ENCODE peak calls at places on chromosomes 16 and 17, in seven cellular contexts. One of them, this sample, is unnamed.

GRCh38 chr16:64238576-64238975 is 883.3 kb downstream of the CDH11 start:
- DNase-seq in HCT116: no peak
- DNase-seq in stromal cell of bone marrow: peak
- DNase-seq in retina: no peak
- DNase-seq in OCI-LY7: no peak
- DNase-seq in WTC11: no peak
- DNase-seq in heart left ventricle: no peak
- DNase-seq in this sample: no peak

GRCh38 chr16:53078247-53078646 is 23.5 kb downstream of the CHD9 start:
- DNase-seq in HCT116: no peak
- DNase-seq in stromal cell of bone marrow: no peak
- DNase-seq in retina: no peak
- DNase-seq in OCI-LY7: no peak
- DNase-seq in WTC11: no peak
- DNase-seq in heart left ventricle: no peak
- DNase-seq in this sample: no peak

GRCh38 chr17:62809656-62810055 is 1.5 kb upstream of the MARCHF10 start:
- DNase-seq in HCT116: no peak
- DNase-seq in stromal cell of bone marrow: no peak
- DNase-seq in retina: no peak
- DNase-seq in OCI-LY7: no peak
- DNase-seq in WTC11: no peak
- DNase-seq in heart left ventricle: no peak
- DNase-seq in this sample: no peak

GRCh38 chr16:4332623-4333307 is 16.9 kb downstream of the GLIS2 start:
- DNase-seq in HCT116: no peak
- DNase-seq in stromal cell of bone marrow: no peak
- DNase-seq in retina: no peak
- DNase-seq in OCI-LY7: no peak
- DNase-seq in WTC11: no peak
- DNase-seq in heart left ventricle: no peak
- DNase-seq in this sample: no peak

GRCh38 chr17:76869209-76869877 is 1.1 kb downstream of the MGAT5B start:
- DNase-seq in HCT116: no peak
- DNase-seq in stromal cell of bone marrow: no peak
- DNase-seq in retina: no peak
- DNase-seq in OCI-LY7: no peak
- DNase-seq in WTC11: peak
- DNase-seq in heart left ventricle: no peak
- DNase-seq in this sample: peak

GRCh38 chr17:78046923-78047322 is 81.6 kb downstream of the TMC6 start:
- DNase-seq in HCT116: no peak
- DNase-seq in stromal cell of bone marrow: no peak
- DNase-seq in retina: no peak
- DNase-seq in OCI-LY7: no peak
- DNase-seq in WTC11: no peak
- DNase-seq in heart left ventricle: no peak
- DNase-seq in this sample: no peak

GRCh38 chr16:55444754-55445485 is 34.1 kb upstream of the MMP2 start:
- DNase-seq in HCT116: no peak
- DNase-seq in stromal cell of bone marrow: no peak
- DNase-seq in retina: no peak
- DNase-seq in OCI-LY7: no peak
- DNase-seq in WTC11: no peak
- DNase-seq in heart left ventricle: peak
- DNase-seq in this sample: no peak

GRCh38 chr16:49441366-49441780 is 67.8 kb downstream of the C16orf78 start:
- DNase-seq in HCT116: no peak
- DNase-seq in stromal cell of bone marrow: no peak
- DNase-seq in retina: peak
- DNase-seq in OCI-LY7: peak
- DNase-seq in WTC11: peak
- DNase-seq in heart left ventricle: peak
- DNase-seq in this sample: peak

GRCh38 chr17:31558748-31559646 is 167.5 kb downstream of the RAB11FIP4 start:
- DNase-seq in HCT116: peak
- DNase-seq in stromal cell of bone marrow: peak
- DNase-seq in retina: peak
- DNase-seq in OCI-LY7: peak
- DNase-seq in WTC11: peak
- DNase-seq in heart left ventricle: peak
- DNase-seq in this sample: peak

GRCh38 chr17:49987290-49987585 is 7.8 kb downstream of the DLX3 start:
- DNase-seq in HCT116: no peak
- DNase-seq in stromal cell of bone marrow: no peak
- DNase-seq in retina: no peak
- DNase-seq in OCI-LY7: no peak
- DNase-seq in WTC11: no peak
- DNase-seq in heart left ventricle: no peak
- DNase-seq in this sample: peak

GRCh38 chr16:66604376-66605176 is at the start of gene CMTM3:
- DNase-seq in HCT116: peak
- DNase-seq in stromal cell of bone marrow: no peak
- DNase-seq in retina: peak
- DNase-seq in OCI-LY7: peak
- DNase-seq in WTC11: peak
- DNase-seq in heart left ventricle: peak
- DNase-seq in this sample: peak

GRCh38 chr17:47634870-47635269 is 14.8 kb upstream of the KPNB1 start:
- DNase-seq in HCT116: no peak
- DNase-seq in stromal cell of bone marrow: no peak
- DNase-seq in retina: no peak
- DNase-seq in OCI-LY7: no peak
- DNase-seq in WTC11: no peak
- DNase-seq in heart left ventricle: no peak
- DNase-seq in this sample: no peak

GRCh38 chr16:52742052-52742451 is 195.1 kb upstream of the TOX3 start:
- DNase-seq in HCT116: no peak
- DNase-seq in stromal cell of bone marrow: no peak
- DNase-seq in retina: no peak
- DNase-seq in OCI-LY7: no peak
- DNase-seq in WTC11: no peak
- DNase-seq in heart left ventricle: no peak
- DNase-seq in this sample: no peak

GRCh38 chr17:49996495-49997255 is 1.7 kb upstream of the DLX3 start:
- DNase-seq in HCT116: no peak
- DNase-seq in stromal cell of bone marrow: no peak
- DNase-seq in retina: peak
- DNase-seq in OCI-LY7: peak
- DNase-seq in WTC11: peak
- DNase-seq in heart left ventricle: peak
- DNase-seq in this sample: peak

GRCh38 chr16:67995423-67995822 is 3.9 kb downstream of the DPEP2 start:
- DNase-seq in HCT116: no peak
- DNase-seq in stromal cell of bone marrow: no peak
- DNase-seq in retina: no peak
- DNase-seq in OCI-LY7: no peak
- DNase-seq in WTC11: no peak
- DNase-seq in heart left ventricle: no peak
- DNase-seq in this sample: no peak

GRCh38 chr16:21194771-21195301 is 16.5 kb downstream of the ZP2 start:
- DNase-seq in HCT116: no peak
- DNase-seq in stromal cell of bone marrow: peak
- DNase-seq in retina: no peak
- DNase-seq in OCI-LY7: no peak
- DNase-seq in WTC11: no peak
- DNase-seq in heart left ventricle: no peak
- DNase-seq in this sample: no peak

GRCh38 chr16:7330709-7331108 is 1.9 kb upstream of the RBFOX1 start:
- DNase-seq in HCT116: no peak
- DNase-seq in stromal cell of bone marrow: no peak
- DNase-seq in retina: no peak
- DNase-seq in OCI-LY7: no peak
- DNase-seq in WTC11: no peak
- DNase-seq in heart left ventricle: no peak
- DNase-seq in this sample: no peak